ENCODE peak calls at places on chromosomes 5 and 9, in four cellular contexts. M is posterior cingulate gyrus, C is M059J, D is AG08395. L is an unnamed sample.

GRCh38 chr5:154820383-154820782 is 30.0 kb downstream of the FAXDC2 start:
- DNase-seq in D (no peak), M (peak; percentile 20), C (no peak), L (no peak)

GRCh38 chr9:130847306-130848217 is 12.5 kb downstream of the ABL1 start:
- DNase-seq in C (peak; percentile 99), M (no peak), D (peak; percentile 94), L (peak; percentile 72)

GRCh38 chr5:181142054-181142453 is 5.3 kb upstream of the OR2V2 start:
- DNase-seq in M (no peak), D (no peak), C (no peak), L (no peak)

GRCh38 chr9:92715488-92716231 is 45.7 kb upstream of the IPPK start:
- DNase-seq in C (no peak), M (no peak), D (peak; percentile 67), L (no peak)

GRCh38 chr5:129771058-129771838 is 23.4 kb downstream of the MINAR2 start:
- DNase-seq in M (peak; percentile 66), D (peak; percentile 51), C (peak; percentile 51), L (peak; percentile 14)

GRCh38 chr9:112180387-112180881 is 5.3 kb upstream of the SUSD1 start:
- DNase-seq in M (no peak), C (peak; percentile 95), D (peak; percentile 36), L (no peak)

GRCh38 chr5:132000677-132001453 is 10.6 kb downstream of the ACSL6 start:
- DNase-seq in D (no peak), M (no peak), C (peak; percentile 42), L (no peak)

GRCh38 chr5:82975812-82976211 is 101.4 kb downstream of the TMEM167A start:
- DNase-seq in M (no peak), C (peak; percentile 17), D (no peak), L (no peak)

GRCh38 chr9:98231770-98232478 is 23.5 kb downstream of the TBC1D2 start:
- DNase-seq in D (peak; percentile 79), M (no peak), C (peak; percentile 86), L (peak; percentile 73)

GRCh38 chr5:17118631-17119030 is 98.8 kb upstream of the BASP1 start:
- DNase-seq in M (peak; percentile 13), D (peak; percentile 90), C (peak; percentile 97), L (peak; percentile 88)

GRCh38 chr9:126700296-126700695 is 86.6 kb downstream of the LMX1B start:
- DNase-seq in C (no peak), M (no peak), D (no peak), L (no peak)

GRCh38 chr9:85302860-85303779 is 438.6 kb downstream of the AGTPBP1 start:
- DNase-seq in D (no peak), M (no peak), C (peak; percentile 14), L (no peak)

GRCh38 chr5:152142845-152143469 is 218.3 kb upstream of the GLRA1 start:
- DNase-seq in C (peak; percentile 46), D (peak; percentile 70), M (peak; percentile 53), L (peak; percentile 48)

GRCh38 chr5:107580902-107581823 is 89.6 kb downstream of the EFNA5 start:
- DNase-seq in C (no peak), M (no peak), D (peak; percentile 35), L (no peak)

GRCh38 chr5:171966270-171966669 is 40.2 kb downstream of the FBXW11 start:
- DNase-seq in M (no peak), C (no peak), D (no peak), L (no peak)

GRCh38 chr5:127934791-127935256 is 148.7 kb upstream of the SLC12A2 start:
- DNase-seq in M (no peak), C (peak; percentile 98), D (peak; percentile 24), L (no peak)

GRCh38 chr5:67793418-67793817 is 422.1 kb upstream of the PIK3R1 start:
- DNase-seq in C (no peak), D (no peak), M (no peak), L (no peak)

GRCh38 chr5:10507575-10508024 is 56.3 kb upstream of the ANKRD33B start:
- DNase-seq in D (no peak), C (peak; percentile 99), M (no peak), L (peak; percentile 38)

GRCh38 chr9:136886610-136887597 is 588 bp downstream of the TRAF2 start:
- DNase-seq in D (peak; percentile 77), M (no peak), C (peak; percentile 24), L (peak; percentile 90)

GRCh38 chr9:107994638-107995037 is 505.1 kb upstream of the KLF4 start:
- DNase-seq in C (no peak), M (no peak), D (no peak), L (no peak)

GRCh38 chr9:70484232-70485130 is 70.0 kb upstream of the KLF9 start:
- DNase-seq in M (no peak), C (peak; percentile 85), D (peak; percentile 84), L (peak; percentile 80)

GRCh38 chr9:112174965-112175795 is at the start of gene SUSD1:
- DNase-seq in C (no peak), D (no peak), M (no peak), L (peak; percentile 40)

GRCh38 chr5:151086192-151086869 is 5.5 kb upstream of the TNIP1 start:
- DNase-seq in M (no peak), C (no peak), D (no peak), L (no peak)

GRCh38 chr5:143016777-143017374 is 246.7 kb downstream of the ARHGAP26 start:
- DNase-seq in C (peak; percentile 59), M (no peak), D (peak; percentile 44), L (peak; percentile 21)

GRCh38 chr5:166499452-166500240 is 1791.8 kb upstream of the WWC1 start:
- DNase-seq in M (no peak), D (no peak), C (peak; percentile 37), L (no peak)

GRCh38 chr5:54551906-54552305 is 34.3 kb downstream of the SNX18 start:
- DNase-seq in M (peak; percentile 19), C (no peak), D (no peak), L (no peak)

GRCh38 chr9:100322954-100323536 is 29.7 kb downstream of the TEX10 start:
- DNase-seq in D (peak; percentile 40), M (peak; percentile 17), C (peak; percentile 54), L (no peak)

GRCh38 chr9:101618693-101619092 is 23.9 kb upstream of the PPP3R2 start:
- DNase-seq in D (no peak), M (no peak), C (peak; percentile 32), L (no peak)

GRCh38 chr9:135108801-135109500 is 21.5 kb downstream of the OLFM1 start:
- DNase-seq in M (no peak), D (no peak), C (no peak), L (no peak)